ENCODE peak calls at places on chromosomes 5 and 9, in ten cellular contexts. B is RCC 7860, I is PC-3, H is lower lobe of right lung, A is activated T-cell treated with anti-CD3 and anti-CD28 coated beads for 1 hour, Q is skeletal muscle cell, K is endodermal cell, G is T-helper 17 cell, F is G401, D is NCI-H460. N is an unnamed sample.

GRCh38 chr5:159330131-159330530 is at the start of gene IL12B:
- DNase-seq in K (no peak), B (no peak), Q (no peak), G (no peak), A (no peak), F (no peak), I (peak; percentile 25), D (no peak), H (no peak), N (no peak)

GRCh38 chr5:43769576-43770352 is 166.8 kb downstream of the NNT start:
- DNase-seq in F (no peak), I (no peak), G (no peak), H (no peak), Q (peak; percentile 96), B (no peak), K (no peak), D (no peak), A (no peak), N (no peak)

GRCh38 chr9:98642661-98643312 is 65.9 kb downstream of the GABBR2 start:
- DNase-seq in K (peak; percentile 80), F (peak; percentile 61), D (no peak), G (no peak), B (no peak), A (no peak), H (no peak), I (no peak), Q (no peak), N (no peak)

GRCh38 chr5:76305264-76305663 is 97.8 kb upstream of the IQGAP2 start:
- DNase-seq in K (no peak), F (no peak), G (no peak), Q (no peak), A (no peak), H (no peak), I (no peak), D (no peak), B (no peak), N (no peak)

GRCh38 chr9:96015876-96016686 is 140.6 kb downstream of the ERCC6L2 start:
- DNase-seq in H (no peak), K (no peak), Q (no peak), D (no peak), B (no peak), F (no peak), I (no peak), A (no peak), G (no peak), N (peak; percentile 56)

GRCh38 chr9:96219615-96220257 is 82.2 kb downstream of the HSD17B3 start:
- DNase-seq in F (peak; percentile 18), Q (no peak), I (no peak), B (no peak), D (no peak), G (no peak), A (peak; percentile 37), K (peak; percentile 81), H (peak; percentile 63), N (no peak)

GRCh38 chr5:39772307-39772706 is 347.5 kb upstream of the DAB2 start:
- DNase-seq in Q (no peak), K (no peak), D (no peak), A (no peak), F (no peak), G (no peak), I (no peak), H (no peak), B (no peak), N (no peak)

GRCh38 chr5:106874974-106875373 is 795.8 kb downstream of the EFNA5 start:
- DNase-seq in G (no peak), F (no peak), B (no peak), H (no peak), A (no peak), D (no peak), Q (no peak), K (no peak), I (no peak), N (no peak)

GRCh38 chr9:71353723-71354122 is 232.3 kb upstream of the TRPM3 start:
- DNase-seq in I (no peak), Q (no peak), G (no peak), F (no peak), B (no peak), K (no peak), H (no peak), D (no peak), A (no peak), N (no peak)

GRCh38 chr5:24232929-24233328 is 411.8 kb downstream of the CDH10 start:
- DNase-seq in A (no peak), F (peak; percentile 75), H (no peak), G (no peak), B (no peak), K (no peak), I (peak; percentile 39), D (peak; percentile 24), Q (no peak), N (no peak)

GRCh38 chr5:130868186-130868821 is 296.8 kb downstream of the HINT1 start:
- DNase-seq in K (no peak), H (no peak), G (no peak), D (no peak), F (no peak), Q (peak; percentile 47), A (no peak), B (no peak), I (no peak), N (no peak)

GRCh38 chr5:66174338-66174737 is 30.2 kb downstream of the SREK1 start:
- DNase-seq in G (no peak), H (no peak), F (no peak), Q (no peak), A (no peak), B (no peak), D (peak; percentile 17), K (no peak), I (peak; percentile 21), N (no peak)

GRCh38 chr5:136890431-136891148 is 525.2 kb upstream of the TRPC7 start:
- DNase-seq in F (no peak), I (no peak), Q (no peak), B (no peak), D (no peak), A (no peak), H (no peak), G (no peak), K (no peak), N (no peak)

GRCh38 chr5:1910081-1910760 is 27.5 kb upstream of the IRX4 start:
- DNase-seq in F (no peak), A (no peak), G (no peak), B (no peak), H (no peak), Q (no peak), I (no peak), K (peak; percentile 20), D (no peak), N (no peak)

GRCh38 chr5:133824661-133825254 is 143.7 kb downstream of the C5orf15 start:
- DNase-seq in B (peak; percentile 53), F (no peak), Q (no peak), H (no peak), I (no peak), G (no peak), D (no peak), K (no peak), A (no peak), N (peak; percentile 7)

GRCh38 chr5:4643960-4644359 is 496.2 kb upstream of the ADAMTS16 start:
- DNase-seq in H (no peak), D (no peak), K (no peak), G (no peak), B (no peak), F (no peak), A (no peak), I (no peak), Q (no peak), N (no peak)

GRCh38 chr5:149921597-149921996 is 23.0 kb downstream of the PDE6A start:
- DNase-seq in I (no peak), D (no peak), Q (no peak), K (no peak), G (no peak), B (no peak), H (no peak), F (no peak), A (no peak), N (no peak)

GRCh38 chr9:98087420-98088354 is 31.2 kb downstream of the NANS start:
- DNase-seq in F (no peak), Q (peak; percentile 20), B (no peak), G (peak; percentile 19), A (peak; percentile 19), K (peak; percentile 91), I (no peak), H (peak; percentile 73), D (no peak), N (no peak)

N was measured in Jurkat, Clone E6-1.